ENCODE peak calls at places on chromosomes 5 and 9, in eight cellular contexts. A is fibroblast of the aortic adventitia; G is mucosa of descending colon; L is CD8-positive, alpha-beta memory T cell; N is esophagus squamous epithelium; F is lower leg skin; M is BJ; Q is fibroblast of pulmonary artery. X is an unnamed sample.
A peak's percentile ranks its signal among the peaks of the same experiment; 100 is the strongest.

GRCh38 chr5:96219580-96220281 is 213.3 kb downstream of the PCSK1 start:
- DNase-seq in F (no peak), A (peak; percentile 72), M (no peak), L (no peak), G (no peak), N (no peak), Q (peak; percentile 71), X (peak; percentile 86)

GRCh38 chr9:110671849-110672248 is 3.3 kb downstream of the MUSK start:
- DNase-seq in F (no peak), M (no peak), N (no peak), A (no peak), G (no peak), L (no peak), Q (no peak), X (no peak)

GRCh38 chr9:1745980-1746379 is 269.2 kb upstream of the SMARCA2 start:
- DNase-seq in F (no peak), M (no peak), A (no peak), L (no peak), Q (no peak), G (no peak), N (no peak), X (no peak)

GRCh38 chr9:98185611-98186171 is 6.7 kb downstream of the CORO2A start:
- DNase-seq in A (peak; percentile 25), L (no peak), F (no peak), G (no peak), Q (peak; percentile 10), M (no peak), N (no peak), X (peak; percentile 24)

GRCh38 chr9:99822596-99823391 is 1.1 kb downstream of the NR4A3 start:
- DNase-seq in M (no peak), N (no peak), A (peak; percentile 63), G (peak; percentile 47), F (peak; percentile 87), L (peak; percentile 39), Q (peak; percentile 75), X (peak; percentile 39)

GRCh38 chr5:141186897-141187512 is at the start of gene PCDHB9:
- DNase-seq in M (no peak), L (peak; percentile 8), A (no peak), Q (peak; percentile 7), G (peak; percentile 16), N (no peak), F (no peak), X (peak; percentile 16)

GRCh38 chr5:72036951-72037350 is 70.3 kb upstream of the MAP1B start:
- DNase-seq in Q (peak; percentile 44), F (no peak), L (no peak), A (peak; percentile 11), N (no peak), M (no peak), G (no peak), X (no peak)

GRCh38 chr5:78280261-78280660 is 14.2 kb downstream of the AP3B1 start:
- DNase-seq in Q (no peak), M (no peak), F (no peak), N (no peak), L (no peak), G (no peak), A (no peak), X (no peak)

GRCh38 chr5:75640395-75640794 is 29.1 kb downstream of the ANKDD1B start:
- DNase-seq in N (no peak), Q (peak; percentile 84), F (no peak), G (no peak), A (peak; percentile 96), L (no peak), M (peak; percentile 82), X (peak; percentile 76)

GRCh38 chr5:169697976-169698375 is 60.9 kb downstream of the DOCK2 start:
- DNase-seq in G (no peak), A (no peak), L (no peak), Q (no peak), N (no peak), F (no peak), M (no peak), X (no peak)

GRCh38 chr9:38284768-38285080 is 107.8 kb upstream of the ALDH1B1 start:
- DNase-seq in G (no peak), L (no peak), F (no peak), A (no peak), N (no peak), Q (no peak), M (no peak), X (no peak)

GRCh38 chr9:36136277-36136893 is at the start of gene GLIPR2:
- DNase-seq in G (peak; percentile 85), A (peak; percentile 58), F (peak; percentile 94), L (peak; percentile 72), N (peak; percentile 31), Q (peak; percentile 70), M (no peak), X (peak; percentile 47)

GRCh38 chr9:101587644-101588043 is 7.1 kb downstream of the PPP3R2 start:
- DNase-seq in A (no peak), G (no peak), M (no peak), F (no peak), Q (no peak), L (no peak), N (no peak), X (peak; percentile 25)

GRCh38 chr9:75239176-75239575 is 150.9 kb downstream of the OSTF1 start:
- DNase-seq in A (peak; percentile 54), F (no peak), M (no peak), G (no peak), Q (peak; percentile 78), N (no peak), L (no peak), X (peak; percentile 51)

GRCh38 chr9:112046181-112046580 is 128.9 kb downstream of the SUSD1 start:
- DNase-seq in L (no peak), G (no peak), Q (peak; percentile 59), A (peak; percentile 69), M (peak; percentile 51), F (no peak), N (no peak), X (peak; percentile 87)

DNA sequence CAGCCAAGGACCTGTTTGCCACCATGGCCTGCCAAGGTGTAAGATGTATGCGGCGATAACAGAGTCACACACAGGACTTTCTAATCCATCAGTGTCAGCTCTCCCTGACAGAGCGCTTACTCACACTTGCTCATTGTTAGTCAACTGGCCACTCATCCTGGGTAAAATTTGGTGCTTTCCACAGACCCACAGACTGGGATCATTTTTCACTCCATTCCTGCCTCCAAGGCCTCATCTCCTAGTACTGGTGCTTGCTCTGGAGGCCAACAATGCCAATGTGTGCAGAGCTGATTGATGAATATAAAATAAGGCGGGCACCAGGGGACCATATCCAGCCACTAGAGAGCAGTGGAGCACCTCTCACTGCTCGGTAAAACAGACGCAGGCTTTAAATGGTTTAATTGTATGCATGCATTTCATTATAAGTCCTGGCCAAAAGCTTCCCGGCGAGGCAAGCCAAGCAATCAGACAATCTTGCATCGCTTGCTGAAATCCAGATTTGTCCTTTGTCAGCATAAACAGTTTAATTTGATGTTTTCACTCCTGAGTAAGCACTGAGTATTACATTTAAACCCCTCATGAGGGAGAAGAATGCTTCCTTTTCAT is 22.3 kb downstream of the PSMB7 start:
- DNase-seq in A (peak; percentile 96), M (peak; percentile 66), G (no peak), N (no peak), L (no peak), F (no peak), Q (peak; percentile 69), X (peak; percentile 98)
- H3K4me3 ChIP-seq in A (no peak overlapping the region), M (no peak overlapping the region), G (no peak overlapping the region), N (no peak overlapping the region), L (no peak overlapping the region), F (no peak overlapping the region), Q (no peak overlapping the region), X (no peak overlapping the region)

GRCh38 chr5:126969548-126969947 is 60.8 kb downstream of the MARCHF3 start:
- DNase-seq in F (no peak), A (no peak), M (no peak), G (no peak), L (no peak), N (no peak), Q (no peak), X (no peak)

GRCh38 chr5:126973193-126973592 is 57.2 kb downstream of the MARCHF3 start:
- DNase-seq in M (no peak), G (no peak), F (no peak), A (no peak), Q (no peak), N (no peak), L (no peak), X (no peak)

GRCh38 chr5:126971455-126972019 is 58.8 kb downstream of the MARCHF3 start:
- DNase-seq in G (no peak), Q (peak; percentile 16), A (peak; percentile 35), L (no peak), N (no peak), F (no peak), M (no peak), X (no peak)

GRCh38 chr5:126972062-126972895 is 58.1 kb downstream of the MARCHF3 start:
- DNase-seq in G (peak; percentile 31), N (no peak), M (no peak), A (peak; percentile 38), Q (peak; percentile 71), F (no peak), L (no peak), X (no peak)

DNA sequence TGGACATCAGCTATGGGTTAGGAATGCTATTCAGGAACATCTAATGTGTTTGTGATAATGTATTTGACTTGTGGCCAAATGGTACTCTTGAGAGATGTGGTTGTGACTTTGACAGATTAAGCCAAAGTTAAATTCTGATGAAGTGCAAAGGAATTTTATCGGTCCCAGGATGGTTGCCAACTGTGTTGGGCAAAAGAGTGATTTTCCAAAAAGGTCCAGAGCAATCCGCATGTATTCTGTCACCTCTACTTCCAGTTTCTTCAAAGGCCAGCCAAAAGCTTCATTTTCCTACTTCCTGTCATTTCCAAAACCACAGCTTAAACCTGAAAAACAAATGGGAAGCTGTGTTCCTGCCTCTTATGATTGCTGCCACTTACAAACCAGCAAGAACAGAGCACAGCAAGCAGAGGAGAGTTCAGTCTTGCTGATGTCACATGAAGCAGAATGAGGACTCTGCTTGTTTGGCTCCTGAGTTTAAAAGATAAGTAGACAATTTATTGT is 59.8 kb downstream of the MARCHF3 start:
- DNase-seq in G (no peak), A (peak; percentile 99), L (no peak), F (no peak), N (no peak), Q (peak; percentile 77), M (no peak), X (peak; percentile 82)
- H3K4me3 ChIP-seq in G (no peak overlapping the region), A (no peak overlapping the region), L (no peak overlapping the region), F (no peak overlapping the region), N (no peak overlapping the region), Q (no peak overlapping the region), M (no peak overlapping the region), X (no peak overlapping the region)

DNA sequence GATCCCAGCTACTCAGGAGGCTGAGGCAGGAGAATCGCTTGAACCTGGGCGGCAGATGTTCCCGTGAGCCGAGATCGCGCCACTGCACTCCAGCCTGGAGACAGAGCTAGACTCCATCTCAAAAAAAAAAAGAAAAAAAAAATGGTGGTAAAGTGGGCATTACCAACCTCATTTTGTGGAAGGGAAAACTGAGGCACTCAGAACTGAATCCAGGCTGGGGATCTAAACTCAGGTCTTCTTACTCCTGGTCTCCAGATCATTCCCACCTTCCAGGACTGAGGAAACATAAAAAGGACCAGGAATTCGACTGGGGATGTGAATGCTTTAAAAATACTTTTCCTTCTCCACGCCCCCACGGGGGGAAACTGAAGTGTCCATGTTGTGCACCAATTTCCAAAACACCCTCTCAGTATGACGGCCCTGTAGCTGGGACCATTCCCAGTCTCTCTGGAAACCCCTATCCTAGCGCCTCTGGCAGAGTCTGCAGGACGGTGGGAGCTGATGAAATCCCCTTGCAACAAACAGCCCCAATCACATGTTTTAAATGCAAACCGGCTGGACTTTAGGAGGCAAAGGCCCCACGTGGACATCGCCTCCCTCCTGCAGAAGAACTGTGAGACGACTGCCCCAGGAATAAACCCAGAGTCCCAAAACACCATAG is 8.9 kb upstream of the AKNA start:
- DNase-seq in L (no peak), A (peak; percentile 98), G (no peak), F (no peak), M (peak; percentile 76), Q (peak; percentile 71), N (no peak), X (peak; percentile 52)
- H3K4me3 ChIP-seq in L (no peak overlapping the region), A (peak overlapping the region; percentile 97), G (no peak overlapping the region), F (no peak overlapping the region), M (peak overlapping the region; percentile 64), Q (peak overlapping the region; percentile 79), N (peak overlapping the region; percentile 94), X (no peak overlapping the region)

GRCh38 chr9:128250839-128251558 is 24.8 kb downstream of the GOLGA2 start:
- DNase-seq in F (no peak), L (no peak), G (no peak), Q (no peak), A (no peak), N (no peak), M (no peak), X (no peak)
- H3K4me3 ChIP-seq in F (peak overlapping the region; percentile 47), L (peak overlapping the region; percentile 32), G (no peak overlapping the region), Q (no peak overlapping the region), A (no peak overlapping the region), N (peak overlapping the region; percentile 67), M (peak overlapping the region; percentile 47), X (peak overlapping the region; percentile 8)